ENCODE peak calls at places on chromosomes 11 and 22, in nine cellular contexts. A, N, D, F, Z, B, P, O and U are unnamed samples.

GRCh38 chr11:97610000-97610399 is 1220.2 kb downstream of the JRKL start:
- DNase-seq in A (no peak), N (no peak), D (no peak), F (no peak), Z (no peak), B (no peak), P (no peak), O (no peak), U (no peak)

GRCh38 chr11:123221611-123222010 is 26.6 kb upstream of the CLMP start:
- DNase-seq in A (no peak), N (no peak), D (no peak), F (no peak), Z (no peak), B (no peak), P (no peak), O (no peak), U (no peak)

GRCh38 chr22:39313258-39314001 is 6.0 kb downstream of the RPL3 start:
- DNase-seq in A (no peak), N (no peak), D (no peak), F (no peak), Z (no peak), B (no peak), P (no peak), O (no peak), U (no peak)

GRCh38 chr11:71250512-71251158 is 1.7 kb downstream of the SHANK2 start:
- DNase-seq in A (no peak), N (no peak), D (no peak), F (no peak), Z (no peak), B (no peak), P (no peak), O (no peak), U (no peak)

GRCh38 chr11:127002669-127003259 is 2.2 kb upstream of the KIRREL3 start:
- DNase-seq in A (no peak), N (no peak), D (no peak), F (no peak), Z (no peak), B (no peak), P (no peak), O (no peak), U (no peak)

GRCh38 chr22:35921777-35922176 is 106.8 kb downstream of the RBFOX2 start:
- DNase-seq in A (no peak), N (peak; percentile 79), D (no peak), F (peak; percentile 88), Z (peak; percentile 60), B (no peak), P (peak; percentile 37), O (no peak), U (peak; percentile 78)

GRCh38 chr22:17140022-17140421 is 18.9 kb upstream of the TMEM121B start:
- DNase-seq in A (no peak), N (no peak), D (no peak), F (no peak), Z (no peak), B (no peak), P (no peak), O (no peak), U (no peak)

GRCh38 chr22:48720662-48721393 is 1106.8 kb downstream of the BRD1 start:
- DNase-seq in A (no peak), N (no peak), D (no peak), F (no peak), Z (no peak), B (no peak), P (no peak), O (no peak), U (no peak)

GRCh38 chr11:73233704-73234402 is 15.8 kb downstream of the P2RY2 start:
- DNase-seq in A (no peak), N (no peak), D (no peak), F (no peak), Z (no peak), B (no peak), P (no peak), O (peak; percentile 46), U (no peak)

GRCh38 chr11:71181566-71181965 is 70.8 kb downstream of the SHANK2 start:
- DNase-seq in A (no peak), N (no peak), D (no peak), F (no peak), Z (no peak), B (no peak), P (no peak), O (peak; percentile 56), U (no peak)

GRCh38 chr11:86672007-86672621 is at the start of gene ME3:
- DNase-seq in A (peak; percentile 21), N (peak; percentile 80), D (peak; percentile 39), F (no peak), Z (no peak), B (peak; percentile 21), P (peak; percentile 60), O (peak; percentile 87), U (no peak)

GRCh38 chr11:103529217-103529684 is 420.0 kb downstream of the DYNC2H1 start:
- DNase-seq in A (no peak), N (no peak), D (no peak), F (peak; percentile 87), Z (peak; percentile 57), B (no peak), P (no peak), O (no peak), U (peak; percentile 32)

GRCh38 chr11:86247608-86248007 is 3.1 kb downstream of the EED start:
- DNase-seq in A (no peak), N (no peak), D (no peak), F (no peak), Z (no peak), B (no peak), P (no peak), O (no peak), U (no peak)

GRCh38 chr22:23404689-23405365 is 175.3 kb downstream of the IGLL1 start:
- DNase-seq in A (no peak), N (no peak), D (no peak), F (peak; percentile 13), Z (no peak), B (no peak), P (no peak), O (no peak), U (no peak)

GRCh38 chr11:121590772-121591404 is 138.1 kb upstream of the SORL1-AS1 start:
- DNase-seq in A (no peak), N (no peak), D (no peak), F (no peak), Z (no peak), B (no peak), P (no peak), O (no peak), U (no peak)

GRCh38 chr11:66419825-66420224 is 1.0 kb upstream of the NPAS4 start:
- DNase-seq in A (no peak), N (no peak), D (no peak), F (no peak), Z (no peak), B (no peak), P (peak; percentile 56), O (no peak), U (no peak)

GRCh38 chr22:38075105-38075825 is 8.7 kb downstream of the SLC16A8 start:
- DNase-seq in A (no peak), N (no peak), D (no peak), F (no peak), Z (no peak), B (no peak), P (no peak), O (no peak), U (no peak)

GRCh38 chr11:119993732-119994131 is 144.2 kb downstream of the TRIM29 start:
- DNase-seq in A (no peak), N (no peak), D (no peak), F (no peak), Z (no peak), B (no peak), P (no peak), O (no peak), U (no peak)

GRCh38 chr22:29030618-29031235 is 30.9 kb downstream of the C22orf31 start:
- DNase-seq in A (no peak), N (peak; percentile 72), D (peak; percentile 39), F (peak; percentile 59), Z (no peak), B (no peak), P (peak; percentile 74), O (no peak), U (peak; percentile 14)

GRCh38 chr11:119363874-119364590 is 17.5 kb downstream of the USP2 start:
- DNase-seq in A (peak; percentile 42), N (no peak), D (no peak), F (no peak), Z (no peak), B (peak; percentile 42), P (peak; percentile 80), O (no peak), U (no peak)

GRCh38 chr11:23680488-23681230 is 816.2 kb upstream of the LUZP2 start:
- DNase-seq in A (no peak), N (no peak), D (no peak), F (no peak), Z (no peak), B (no peak), P (no peak), O (no peak), U (no peak)

GRCh38 chr11:116980136-116980793 is 118.0 kb downstream of the SIK3 start:
- DNase-seq in A (no peak), N (no peak), D (no peak), F (no peak), Z (no peak), B (no peak), P (no peak), O (no peak), U (no peak)

GRCh38 chr11:110759972-110760381 is 47.7 kb upstream of the ARHGAP20 start:
- DNase-seq in A (no peak), N (no peak), D (no peak), F (peak; percentile 42), Z (no peak), B (no peak), P (no peak), O (no peak), U (no peak)

GRCh38 chr11:97361812-97362378 is 972.1 kb downstream of the JRKL start:
- DNase-seq in A (no peak), N (no peak), D (no peak), F (peak; percentile 33), Z (no peak), B (no peak), P (no peak), O (no peak), U (no peak)

GRCh38 chr11:122459064-122459463 is 196.5 kb upstream of the UBASH3B start:
- DNase-seq in A (no peak), N (no peak), D (no peak), F (no peak), Z (no peak), B (no peak), P (no peak), O (no peak), U (no peak)

GRCh38 chr11:75308116-75308515 is 43.3 kb downstream of the ARRB1 start:
- DNase-seq in A (no peak), N (no peak), D (no peak), F (no peak), Z (no peak), B (no peak), P (no peak), O (no peak), U (no peak)

GRCh38 chr11:78715639-78716311 is 141.1 kb upstream of the NARS2 start:
- DNase-seq in A (no peak), N (no peak), D (peak; percentile 37), F (peak; percentile 63), Z (peak; percentile 23), B (no peak), P (peak; percentile 72), O (no peak), U (no peak)

GRCh38 chr11:119365071-119365591 is 16.4 kb downstream of the USP2 start:
- DNase-seq in A (no peak), N (no peak), D (no peak), F (no peak), Z (no peak), B (no peak), P (no peak), O (no peak), U (no peak)

GRCh38 chr11:65121865-65122696 is at the start of the genes FAU and MRPL49:
- DNase-seq in A (peak; percentile 98), N (peak; percentile 98), D (peak; percentile 93), F (peak; percentile 96), Z (peak; percentile 70), B (peak; percentile 96), P (peak; percentile 98), O (peak; percentile 98), U (peak; percentile 82)

GRCh38 chr11:90757851-90758494 is 535.1 kb upstream of the CHORDC1 start:
- DNase-seq in A (no peak), N (no peak), D (no peak), F (no peak), Z (no peak), B (no peak), P (no peak), O (no peak), U (no peak)

GRCh38 chr11:28542556-28542955 is 434.4 kb downstream of the METTL15 start:
- DNase-seq in A (no peak), N (no peak), D (no peak), F (no peak), Z (no peak), B (no peak), P (no peak), O (no peak), U (no peak)